ENCODE peak calls at places on chromosomes 13 and 19, in eight cellular contexts. One of them, this sample, is unnamed.

GRCh38 chr19:31874313-31874712 is 471.1 kb upstream of the ZNF507 start:
- DNase-seq in AG08396: no peak
- DNase-seq in anterior cingulate cortex: no peak
- DNase-seq in stimulated activated CD4-positive, alpha-beta T cell treated with anti-CD3 and anti-CD28 coated beads, Interleukin-4, amount 100 ng/mL, for 24 hours: no peak
- DNase-seq in ascending aorta: no peak
- DNase-seq in T-helper 9 cell: no peak
- DNase-seq in NCI-H1105 treated with DMSO at 0.1 percent for 48 hours: no peak
- DNase-seq in substantia nigra: no peak
- DNase-seq in this sample: no peak

GRCh38 chr13:102812616-102813287 is 13.8 kb downstream of the BIVM start:
- DNase-seq in AG08396: peak; percentile 19
- DNase-seq in anterior cingulate cortex: no peak
- DNase-seq in stimulated activated CD4-positive, alpha-beta T cell treated with anti-CD3 and anti-CD28 coated beads, Interleukin-4, amount 100 ng/mL, for 24 hours: no peak
- DNase-seq in ascending aorta: no peak
- DNase-seq in T-helper 9 cell: no peak
- DNase-seq in NCI-H1105 treated with DMSO at 0.1 percent for 48 hours: no peak
- DNase-seq in substantia nigra: no peak
- DNase-seq in this sample: no peak

GRCh38 chr19:1455336-1456120 is 5.6 kb downstream of the APC2 start:
- DNase-seq in AG08396: peak; percentile 86
- DNase-seq in anterior cingulate cortex: peak; percentile 33
- DNase-seq in stimulated activated CD4-positive, alpha-beta T cell treated with anti-CD3 and anti-CD28 coated beads, Interleukin-4, amount 100 ng/mL, for 24 hours: peak; percentile 48
- DNase-seq in ascending aorta: no peak
- DNase-seq in T-helper 9 cell: no peak
- DNase-seq in NCI-H1105 treated with DMSO at 0.1 percent for 48 hours: no peak
- DNase-seq in substantia nigra: no peak
- DNase-seq in this sample: no peak

GRCh38 chr19:46040952-46041500 is at the start of gene IGFL4:
- DNase-seq in AG08396: no peak
- DNase-seq in anterior cingulate cortex: no peak
- DNase-seq in stimulated activated CD4-positive, alpha-beta T cell treated with anti-CD3 and anti-CD28 coated beads, Interleukin-4, amount 100 ng/mL, for 24 hours: no peak
- DNase-seq in ascending aorta: no peak
- DNase-seq in T-helper 9 cell: no peak
- DNase-seq in NCI-H1105 treated with DMSO at 0.1 percent for 48 hours: peak; percentile 63
- DNase-seq in substantia nigra: no peak
- DNase-seq in this sample: no peak

GRCh38 chr13:40345654-40346372 is 320.6 kb downstream of the FOXO1 start:
- DNase-seq in AG08396: no peak
- DNase-seq in anterior cingulate cortex: no peak
- DNase-seq in stimulated activated CD4-positive, alpha-beta T cell treated with anti-CD3 and anti-CD28 coated beads, Interleukin-4, amount 100 ng/mL, for 24 hours: no peak
- DNase-seq in ascending aorta: no peak
- DNase-seq in T-helper 9 cell: no peak
- DNase-seq in NCI-H1105 treated with DMSO at 0.1 percent for 48 hours: no peak
- DNase-seq in substantia nigra: no peak
- DNase-seq in this sample: peak; percentile 18

GRCh38 chr13:25798998-25799397 is 252.8 kb downstream of the SHISA2 start:
- DNase-seq in AG08396: no peak
- DNase-seq in anterior cingulate cortex: no peak
- DNase-seq in stimulated activated CD4-positive, alpha-beta T cell treated with anti-CD3 and anti-CD28 coated beads, Interleukin-4, amount 100 ng/mL, for 24 hours: no peak
- DNase-seq in ascending aorta: no peak
- DNase-seq in T-helper 9 cell: no peak
- DNase-seq in NCI-H1105 treated with DMSO at 0.1 percent for 48 hours: no peak
- DNase-seq in substantia nigra: no peak
- DNase-seq in this sample: no peak

GRCh38 chr13:99282264-99283231 is 24.4 kb upstream of the GPR18 start:
- DNase-seq in AG08396: no peak
- DNase-seq in anterior cingulate cortex: no peak
- DNase-seq in stimulated activated CD4-positive, alpha-beta T cell treated with anti-CD3 and anti-CD28 coated beads, Interleukin-4, amount 100 ng/mL, for 24 hours: no peak
- DNase-seq in ascending aorta: no peak
- DNase-seq in T-helper 9 cell: no peak
- DNase-seq in NCI-H1105 treated with DMSO at 0.1 percent for 48 hours: no peak
- DNase-seq in substantia nigra: no peak
- DNase-seq in this sample: no peak

GRCh38 chr19:38233740-38234251 is 9.8 kb upstream of the DPF1 start:
- DNase-seq in AG08396: peak; percentile 84
- DNase-seq in anterior cingulate cortex: peak; percentile 35
- DNase-seq in stimulated activated CD4-positive, alpha-beta T cell treated with anti-CD3 and anti-CD28 coated beads, Interleukin-4, amount 100 ng/mL, for 24 hours: peak; percentile 79
- DNase-seq in ascending aorta: no peak
- DNase-seq in T-helper 9 cell: peak; percentile 72
- DNase-seq in NCI-H1105 treated with DMSO at 0.1 percent for 48 hours: peak; percentile 31
- DNase-seq in substantia nigra: peak; percentile 25
- DNase-seq in this sample: peak; percentile 80

GRCh38 chr13:109998030-109998429 is 211.6 kb upstream of the IRS2 start:
- DNase-seq in AG08396: no peak
- DNase-seq in anterior cingulate cortex: no peak
- DNase-seq in stimulated activated CD4-positive, alpha-beta T cell treated with anti-CD3 and anti-CD28 coated beads, Interleukin-4, amount 100 ng/mL, for 24 hours: no peak
- DNase-seq in ascending aorta: no peak
- DNase-seq in T-helper 9 cell: no peak
- DNase-seq in NCI-H1105 treated with DMSO at 0.1 percent for 48 hours: no peak
- DNase-seq in substantia nigra: no peak
- DNase-seq in this sample: no peak

GRCh38 chr19:35991731-35992450 is 3.1 kb upstream of the SDHAF1 start:
- DNase-seq in AG08396: no peak
- DNase-seq in anterior cingulate cortex: no peak
- DNase-seq in stimulated activated CD4-positive, alpha-beta T cell treated with anti-CD3 and anti-CD28 coated beads, Interleukin-4, amount 100 ng/mL, for 24 hours: no peak
- DNase-seq in ascending aorta: no peak
- DNase-seq in T-helper 9 cell: no peak
- DNase-seq in NCI-H1105 treated with DMSO at 0.1 percent for 48 hours: no peak
- DNase-seq in substantia nigra: no peak
- DNase-seq in this sample: no peak

GRCh38 chr19:51093066-51093465 is 10.4 kb upstream of the KLK14 start:
- DNase-seq in AG08396: no peak
- DNase-seq in anterior cingulate cortex: no peak
- DNase-seq in stimulated activated CD4-positive, alpha-beta T cell treated with anti-CD3 and anti-CD28 coated beads, Interleukin-4, amount 100 ng/mL, for 24 hours: no peak
- DNase-seq in ascending aorta: no peak
- DNase-seq in T-helper 9 cell: no peak
- DNase-seq in NCI-H1105 treated with DMSO at 0.1 percent for 48 hours: no peak
- DNase-seq in substantia nigra: no peak
- DNase-seq in this sample: no peak

GRCh38 chr13:102318233-102318632 is 83.6 kb downstream of the FGF14 start:
- DNase-seq in AG08396: no peak
- DNase-seq in anterior cingulate cortex: no peak
- DNase-seq in stimulated activated CD4-positive, alpha-beta T cell treated with anti-CD3 and anti-CD28 coated beads, Interleukin-4, amount 100 ng/mL, for 24 hours: no peak
- DNase-seq in ascending aorta: no peak
- DNase-seq in T-helper 9 cell: no peak
- DNase-seq in NCI-H1105 treated with DMSO at 0.1 percent for 48 hours: no peak
- DNase-seq in substantia nigra: no peak
- DNase-seq in this sample: no peak

GRCh38 chr13:48919750-48920149 is 56.0 kb upstream of the FNDC3A start:
- DNase-seq in AG08396: no peak
- DNase-seq in anterior cingulate cortex: no peak
- DNase-seq in stimulated activated CD4-positive, alpha-beta T cell treated with anti-CD3 and anti-CD28 coated beads, Interleukin-4, amount 100 ng/mL, for 24 hours: no peak
- DNase-seq in ascending aorta: no peak
- DNase-seq in T-helper 9 cell: no peak
- DNase-seq in NCI-H1105 treated with DMSO at 0.1 percent for 48 hours: no peak
- DNase-seq in substantia nigra: no peak
- DNase-seq in this sample: no peak

GRCh38 chr19:42246143-42246868 is 3.9 kb upstream of the GSK3A start:
- DNase-seq in AG08396: peak; percentile 88
- DNase-seq in anterior cingulate cortex: peak; percentile 67
- DNase-seq in stimulated activated CD4-positive, alpha-beta T cell treated with anti-CD3 and anti-CD28 coated beads, Interleukin-4, amount 100 ng/mL, for 24 hours: no peak
- DNase-seq in ascending aorta: no peak
- DNase-seq in T-helper 9 cell: no peak
- DNase-seq in NCI-H1105 treated with DMSO at 0.1 percent for 48 hours: no peak
- DNase-seq in substantia nigra: peak; percentile 53
- DNase-seq in this sample: peak; percentile 91

GRCh38 chr19:29605653-29606419 is at the start of gene POP4:
- DNase-seq in AG08396: peak; percentile 99
- DNase-seq in anterior cingulate cortex: peak; percentile 94
- DNase-seq in stimulated activated CD4-positive, alpha-beta T cell treated with anti-CD3 and anti-CD28 coated beads, Interleukin-4, amount 100 ng/mL, for 24 hours: peak; percentile 98
- DNase-seq in ascending aorta: peak; percentile 89
- DNase-seq in T-helper 9 cell: peak; percentile 99
- DNase-seq in NCI-H1105 treated with DMSO at 0.1 percent for 48 hours: peak; percentile 94
- DNase-seq in substantia nigra: peak; percentile 85
- DNase-seq in this sample: peak; percentile 97

GRCh38 chr19:43780706-43781525 is at the start of gene KCNN4:
- DNase-seq in AG08396: peak; percentile 66
- DNase-seq in anterior cingulate cortex: no peak
- DNase-seq in stimulated activated CD4-positive, alpha-beta T cell treated with anti-CD3 and anti-CD28 coated beads, Interleukin-4, amount 100 ng/mL, for 24 hours: peak; percentile 80
- DNase-seq in ascending aorta: no peak
- DNase-seq in T-helper 9 cell: peak; percentile 34
- DNase-seq in NCI-H1105 treated with DMSO at 0.1 percent for 48 hours: no peak
- DNase-seq in substantia nigra: no peak
- DNase-seq in this sample: no peak

GRCh38 chr19:4108767-4109625 is 14.9 kb downstream of the MAP2K2 start:
- DNase-seq in AG08396: no peak
- DNase-seq in anterior cingulate cortex: no peak
- DNase-seq in stimulated activated CD4-positive, alpha-beta T cell treated with anti-CD3 and anti-CD28 coated beads, Interleukin-4, amount 100 ng/mL, for 24 hours: peak; percentile 51
- DNase-seq in ascending aorta: no peak
- DNase-seq in T-helper 9 cell: peak; percentile 58
- DNase-seq in NCI-H1105 treated with DMSO at 0.1 percent for 48 hours: no peak
- DNase-seq in substantia nigra: no peak
- DNase-seq in this sample: no peak

GRCh38 chr19:42606660-42607351 is 12.1 kb upstream of the CEACAM8 start:
- DNase-seq in AG08396: peak; percentile 77
- DNase-seq in anterior cingulate cortex: peak; percentile 7
- DNase-seq in stimulated activated CD4-positive, alpha-beta T cell treated with anti-CD3 and anti-CD28 coated beads, Interleukin-4, amount 100 ng/mL, for 24 hours: peak; percentile 51
- DNase-seq in ascending aorta: no peak
- DNase-seq in T-helper 9 cell: peak; percentile 37
- DNase-seq in NCI-H1105 treated with DMSO at 0.1 percent for 48 hours: peak; percentile 37
- DNase-seq in substantia nigra: no peak
- DNase-seq in this sample: peak; percentile 54